ENCODE peak calls at places on chromosomes 6 and 20, in nine cellular contexts. J is endothelial cell, D is lower leg skin, I is AG10803, W is GM13977, X is HFFc6, S is fibroblast of lung, E is cardiac fibroblast, C is MM.1S. Q is an unnamed sample.

GRCh38 chr6:89643411-89643810 is 4.9 kb upstream of the LYRM2 start:
- DNase-seq in J (no peak), D (no peak), I (no peak), W (no peak), X (no peak), S (no peak), E (no peak), C (no peak), Q (no peak)

GRCh38 chr6:88823998-88824397 is 139.4 kb downstream of the RNGTT start:
- DNase-seq in J (no peak), D (no peak), I (peak), W (no peak), X (peak), S (peak), E (no peak), C (no peak), Q (no peak)

GRCh38 chr20:59559863-59560262 is 44.5 kb upstream of the PHACTR3 start:
- DNase-seq in J (no peak), D (no peak), I (no peak), W (no peak), X (no peak), S (no peak), E (no peak), C (no peak), Q (no peak)

GRCh38 chr20:36116813-36117441 is 37.6 kb upstream of the EPB41L1 start:
- DNase-seq in J (no peak), D (no peak), I (peak), W (no peak), X (peak), S (peak), E (peak), C (no peak), Q (no peak)

GRCh38 chr6:11043552-11043960 is 549 bp downstream of the ELOVL2 start:
- DNase-seq in J (no peak), D (no peak), I (no peak), W (peak), X (no peak), S (no peak), E (no peak), C (no peak), Q (no peak)

GRCh38 chr6:108559884-108560462 is 744 bp upstream of the FOXO3 start:
- DNase-seq in J (peak), D (peak), I (peak), W (peak), X (peak), S (peak), E (peak), C (peak), Q (no peak)

GRCh38 chr20:4944518-4944917 is 56.8 kb downstream of the SLC23A2 start:
- DNase-seq in J (no peak), D (no peak), I (peak), W (no peak), X (no peak), S (no peak), E (peak), C (no peak), Q (no peak)

GRCh38 chr6:40543133-40543532 is 44.0 kb downstream of the LRFN2 start:
- DNase-seq in J (no peak), D (no peak), I (no peak), W (no peak), X (no peak), S (no peak), E (no peak), C (no peak), Q (no peak)

GRCh38 chr6:150881911-150882481 is 16.5 kb downstream of the MTHFD1L start:
- DNase-seq in J (peak), D (peak), I (peak), W (no peak), X (peak), S (peak), E (peak), C (no peak), Q (no peak)

GRCh38 chr6:134468633-134469032 is 150.7 kb upstream of the SGK1 start:
- DNase-seq in J (no peak), D (no peak), I (no peak), W (no peak), X (no peak), S (no peak), E (no peak), C (no peak), Q (no peak)

GRCh38 chr6:157644043-157644810 is 178.8 kb upstream of the SNX9 start:
- DNase-seq in J (no peak), D (no peak), I (peak), W (no peak), X (peak), S (peak), E (peak), C (no peak), Q (no peak)

GRCh38 chr6:113184291-113184690 is 672.9 kb upstream of the MARCKS start:
- DNase-seq in J (no peak), D (no peak), I (peak), W (no peak), X (peak), S (peak), E (peak), C (no peak), Q (no peak)

DNA sequence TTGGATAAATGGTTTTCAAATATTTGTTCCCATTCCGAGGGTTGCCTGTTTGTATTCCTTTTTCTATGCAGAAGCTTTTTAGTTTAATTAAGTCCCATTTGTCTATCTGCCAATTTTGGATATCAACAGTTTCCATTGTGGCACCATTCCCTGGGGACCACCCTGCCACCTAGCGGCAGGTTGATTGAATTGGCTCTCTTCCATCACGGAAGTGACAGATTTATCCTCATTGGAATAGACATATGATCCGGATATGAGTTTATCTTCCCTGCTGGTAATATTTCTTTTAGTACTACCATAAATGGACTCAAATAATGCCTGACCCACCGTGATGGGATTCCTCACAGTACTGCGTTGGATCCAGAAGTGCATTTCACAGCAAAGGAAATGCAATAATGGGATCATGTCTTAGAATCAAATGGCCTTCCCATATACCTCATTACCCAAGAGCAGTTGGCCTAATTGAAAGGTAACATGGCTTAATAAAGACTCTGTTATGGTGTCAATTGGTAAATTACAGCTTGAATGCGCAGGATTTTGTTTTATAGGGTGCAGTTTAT is 327.0 kb downstream of the BMP2 start:
- DNase-seq in J (peak), D (no peak), I (no peak), W (no peak), X (no peak), S (peak), E (peak), C (peak), Q (no peak)
- TF ChIP-seq CTCF in J (peak), D (no peak), I (peak), W (peak), X (peak), S (no peak), E (peak), C (peak), Q (peak)

GRCh38 chr20:51966296-51966971 is 164.1 kb upstream of the SALL4 start:
- DNase-seq in J (peak), D (peak), I (peak), W (peak), X (peak), S (peak), E (peak), C (peak), Q (peak)
- TF ChIP-seq CTCF in J (peak), D (no peak), I (peak), W (peak), X (peak), S (peak), E (peak), C (peak), Q (peak)

DNA sequence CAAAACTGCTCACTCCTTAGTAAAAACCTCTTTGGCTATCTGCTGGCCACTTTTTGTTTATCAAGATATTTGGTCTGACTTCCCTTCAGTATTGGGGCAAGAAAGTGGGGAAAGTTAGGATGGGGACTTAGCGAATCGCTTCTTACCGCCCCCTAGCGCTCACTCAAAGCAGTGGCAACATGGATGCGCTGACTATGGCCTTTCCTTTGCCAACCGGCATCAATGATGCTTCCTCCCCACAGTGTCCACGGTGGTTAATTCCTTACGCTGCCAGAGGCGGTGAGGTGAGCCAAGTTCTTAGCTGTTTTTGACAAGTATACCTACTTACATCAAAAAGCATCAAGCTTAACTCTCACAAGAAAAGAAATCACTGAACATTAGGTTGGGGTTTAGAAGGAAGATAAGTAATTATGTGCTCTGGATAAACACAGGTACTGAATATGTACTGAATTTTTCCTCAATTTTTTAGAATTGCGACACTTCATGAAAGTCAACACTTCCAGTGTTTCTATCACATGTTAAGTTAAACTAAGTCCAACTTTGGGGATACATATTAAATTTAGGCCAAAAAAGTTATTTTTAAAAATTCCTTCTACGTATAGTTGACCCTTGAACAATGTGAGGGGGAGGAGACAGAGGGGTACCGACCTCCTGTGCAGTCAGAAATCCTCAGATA is 86.7 kb downstream of the GMDS start:
- DNase-seq in J (peak), D (no peak), I (peak), W (no peak), X (no peak), S (peak), E (peak), C (no peak), Q (no peak)
- TF ChIP-seq CTCF in J (peak), D (no peak), I (peak), W (peak), X (peak), S (peak), E (peak), C (no peak), Q (peak)

GRCh38 chr6:163416640-163417253 is 2.2 kb downstream of the QKI start:
- DNase-seq in J (peak), D (peak), I (peak), W (no peak), X (peak), S (peak), E (peak), C (peak), Q (no peak)
- TF ChIP-seq CTCF in J (peak), D (no peak), I (peak), W (peak), X (peak), S (peak), E (peak), C (peak), Q (peak)

GRCh38 chr6:104771258-104771832 is 88.4 kb downstream of the HACE1 start:
- DNase-seq in J (no peak), D (no peak), I (peak), W (peak), X (peak), S (peak), E (peak), C (peak), Q (no peak)
- TF ChIP-seq CTCF in J (peak), D (no peak), I (peak), W (peak), X (peak), S (peak), E (peak), C (peak), Q (no peak)

GRCh38 chr20:19828233-19828632 is 70.2 kb downstream of the RIN2 start:
- DNase-seq in J (no peak), D (no peak), I (no peak), W (peak), X (peak), S (peak), E (peak), C (peak), Q (peak)
- TF ChIP-seq CTCF in J (no peak), D (no peak), I (peak), W (peak), X (peak), S (no peak), E (peak), C (peak), Q (peak)

GRCh38 chr20:24724982-24725533 is 224.0 kb upstream of the CST7 start:
- DNase-seq in J (no peak), D (no peak), I (no peak), W (no peak), X (no peak), S (no peak), E (no peak), C (no peak), Q (no peak)

GRCh38 chr20:24720957-24721356 is 228.1 kb upstream of the CST7 start:
- DNase-seq in J (no peak), D (no peak), I (no peak), W (no peak), X (no peak), S (no peak), E (no peak), C (no peak), Q (no peak)

GRCh38 chr20:24722586-24722985 is 226.5 kb upstream of the CST7 start:
- DNase-seq in J (no peak), D (no peak), I (no peak), W (no peak), X (no peak), S (no peak), E (no peak), C (no peak), Q (no peak)

GRCh38 chr20:24723953-24724352 is 225.1 kb upstream of the CST7 start:
- DNase-seq in J (no peak), D (peak), I (no peak), W (no peak), X (no peak), S (no peak), E (no peak), C (no peak), Q (no peak)

DNA sequence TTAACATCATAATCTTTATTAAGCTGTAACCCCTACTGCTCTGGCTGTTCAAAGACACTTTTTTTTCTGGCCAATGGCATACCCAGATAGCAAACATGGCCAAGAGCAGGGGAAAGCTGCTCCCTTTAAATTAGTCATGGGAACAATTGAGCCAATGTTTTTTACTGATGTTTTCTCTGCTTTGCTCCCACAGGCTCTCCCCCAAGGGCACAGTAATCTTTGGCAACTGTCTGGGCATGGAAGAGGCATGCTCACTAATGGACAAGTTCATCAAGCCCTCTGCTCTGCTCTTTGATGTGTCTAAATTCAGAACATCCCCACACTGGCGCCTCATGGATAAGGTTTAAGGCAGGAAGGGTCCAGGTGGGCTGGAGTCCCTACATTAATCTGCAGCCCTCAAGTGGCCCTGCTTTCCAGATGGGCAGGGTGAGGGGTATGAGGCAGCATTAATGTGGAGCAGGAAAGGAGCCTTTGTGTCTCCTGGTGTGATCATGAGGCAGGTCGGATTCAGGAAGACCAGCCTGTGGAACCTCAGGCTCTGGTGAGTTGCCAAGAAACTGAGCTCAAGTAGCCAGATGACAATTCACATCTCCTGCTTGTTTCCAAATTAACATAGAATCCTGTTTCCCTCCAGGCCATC is 227.1 kb upstream of the CST7 start:
- DNase-seq in J (no peak), D (peak), I (no peak), W (no peak), X (no peak), S (no peak), E (no peak), C (no peak), Q (no peak)
- TF ChIP-seq CTCF in J (no peak), D (no peak), I (no peak), W (no peak), X (no peak), S (no peak), E (no peak), C (no peak), Q (no peak)

GRCh38 chr6:73801652-73802268 is 105.8 kb downstream of the CD109 start:
- DNase-seq in J (no peak), D (no peak), I (peak), W (no peak), X (no peak), S (peak), E (no peak), C (no peak), Q (no peak)

GRCh38 chr6:73798592-73798991 is 102.6 kb downstream of the CD109 start:
- DNase-seq in J (no peak), D (peak), I (peak), W (peak), X (peak), S (peak), E (peak), C (no peak), Q (no peak)

GRCh38 chr6:73800997-73801396 is 105.0 kb downstream of the CD109 start:
- DNase-seq in J (no peak), D (no peak), I (peak), W (no peak), X (no peak), S (no peak), E (peak), C (no peak), Q (no peak)

GRCh38 chr6:73802366-73802765 is 106.4 kb downstream of the CD109 start:
- DNase-seq in J (no peak), D (no peak), I (peak), W (no peak), X (peak), S (no peak), E (no peak), C (no peak), Q (no peak)

DNA sequence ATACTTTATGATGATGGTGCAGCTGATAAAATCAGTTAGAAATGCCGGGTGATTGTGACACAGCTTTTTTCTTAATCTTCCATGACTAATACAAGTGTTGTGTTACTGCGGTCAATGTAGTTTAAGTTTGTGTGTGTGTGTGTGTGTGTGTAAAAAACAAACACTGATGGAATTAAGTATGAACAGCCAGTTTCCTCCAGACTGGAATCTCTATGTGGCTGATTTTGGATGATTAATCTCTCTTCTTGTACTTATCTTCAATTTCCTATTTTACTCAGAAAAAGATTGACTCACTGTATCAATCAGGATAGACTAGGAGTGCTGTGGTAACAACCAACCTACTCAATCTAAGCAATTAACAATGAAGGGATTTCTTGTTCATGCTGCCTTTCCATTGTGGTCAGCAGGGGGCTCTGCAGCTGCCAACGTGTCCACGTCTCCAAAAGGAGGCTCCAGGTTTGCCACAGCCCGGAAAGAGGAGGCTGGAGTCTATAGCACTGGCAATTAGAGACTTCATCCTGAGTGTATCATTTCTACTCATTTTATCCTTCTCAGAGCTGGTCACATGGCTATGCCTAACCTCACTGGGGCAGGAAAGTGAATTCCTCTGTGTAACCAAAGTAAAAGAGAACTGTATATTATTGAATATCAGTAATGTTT is 107.7 kb downstream of the CD109 start:
- DNase-seq in J (peak), D (no peak), I (peak), W (no peak), X (peak), S (peak), E (peak), C (no peak), Q (no peak)
- TF ChIP-seq CTCF in J (peak), D (no peak), I (peak), W (peak), X (peak), S (peak), E (peak), C (peak), Q (peak)

DNA sequence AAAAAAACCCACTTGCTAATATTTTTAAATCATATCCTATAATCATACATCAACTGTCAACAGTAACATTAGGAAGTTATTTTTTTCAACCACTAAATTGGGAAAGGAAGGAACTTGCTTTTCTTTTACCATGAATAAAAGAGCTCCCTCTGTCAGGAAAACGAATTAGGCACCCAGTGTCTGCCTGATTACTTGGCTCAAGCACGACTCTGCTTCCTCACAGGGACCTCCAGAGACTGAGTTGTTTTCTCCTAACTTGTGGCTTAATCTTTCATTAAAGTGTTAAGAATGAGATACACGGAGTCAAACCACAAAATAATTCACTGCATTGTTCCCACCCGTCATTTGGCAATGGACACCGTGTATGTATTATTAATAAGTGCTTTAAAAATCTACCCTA is 1405.1 kb upstream of the EYS start:
- DNase-seq in J (no peak), D (no peak), I (no peak), W (no peak), X (no peak), S (peak), E (peak), C (no peak), Q (no peak)
- TF ChIP-seq CTCF in J (no peak), D (no peak), I (no peak), W (no peak), X (no peak), S (no peak), E (no peak), C (no peak), Q (no peak)

Q was measured in GM12864.